ENCODE peak calls at places on chromosome 4, in eight cellular contexts. M, U, F, P, Z, G, H and T are unnamed samples.

GRCh38 chr4:118745357-118745756 is 60.2 kb downstream of the METTL14 start:
- DNase-seq in M (no peak), U (no peak), F (no peak), P (no peak), Z (no peak), G (no peak), H (no peak), T (no peak)

GRCh38 chr4:78137538-78137937 is 80.4 kb downstream of the FRAS1 start:
- DNase-seq in M (no peak), U (no peak), F (no peak), P (no peak), Z (no peak), G (no peak), H (no peak), T (no peak)

GRCh38 chr4:141387299-141387698 is 166.6 kb downstream of the ZNF330 start:
- DNase-seq in M (no peak), U (no peak), F (no peak), P (no peak), Z (no peak), G (no peak), H (no peak), T (no peak)

GRCh38 chr4:7132730-7133582 is 59.4 kb upstream of the SORCS2 start:
- DNase-seq in M (no peak), U (no peak), F (no peak), P (no peak), Z (peak), G (no peak), H (no peak), T (no peak)

GRCh38 chr4:38266616-38267015 is 306.4 kb downstream of the PTTG2 start:
- DNase-seq in M (peak), U (no peak), F (no peak), P (peak), Z (no peak), G (no peak), H (no peak), T (no peak)

GRCh38 chr4:108651068-108651794 is 832 bp downstream of the OSTC start:
- DNase-seq in M (no peak), U (peak), F (peak), P (peak), Z (peak), G (no peak), H (no peak), T (peak)

GRCh38 chr4:5079581-5079980 is 28.3 kb downstream of the STK32B start:
- DNase-seq in M (no peak), U (peak), F (no peak), P (no peak), Z (no peak), G (no peak), H (no peak), T (no peak)

GRCh38 chr4:26003072-26003471 is 89.1 kb downstream of the SMIM20 start:
- DNase-seq in M (no peak), U (no peak), F (no peak), P (no peak), Z (no peak), G (no peak), H (no peak), T (no peak)

GRCh38 chr4:70863099-70863790 is 23.6 kb upstream of the GRSF1 start:
- DNase-seq in M (no peak), U (no peak), F (peak), P (peak), Z (no peak), G (no peak), H (no peak), T (no peak)

GRCh38 chr4:147011386-147011785 is 65.7 kb upstream of the TTC29 start:
- DNase-seq in M (no peak), U (no peak), F (no peak), P (no peak), Z (no peak), G (no peak), H (no peak), T (no peak)

GRCh38 chr4:184384056-184384809 is 90.1 kb downstream of the IRF2 start:
- DNase-seq in M (peak), U (peak), F (peak), P (peak), Z (peak), G (no peak), H (no peak), T (no peak)

GRCh38 chr4:54959656-54960055 is 165.7 kb downstream of the KDR start:
- DNase-seq in M (no peak), U (peak), F (no peak), P (no peak), Z (peak), G (no peak), H (no peak), T (peak)
- H3K4me3 ChIP-seq in M (no peak), U (no peak), F (no peak), P (no peak), Z (no peak), G (no peak), H (no peak), T (no peak)

DNA sequence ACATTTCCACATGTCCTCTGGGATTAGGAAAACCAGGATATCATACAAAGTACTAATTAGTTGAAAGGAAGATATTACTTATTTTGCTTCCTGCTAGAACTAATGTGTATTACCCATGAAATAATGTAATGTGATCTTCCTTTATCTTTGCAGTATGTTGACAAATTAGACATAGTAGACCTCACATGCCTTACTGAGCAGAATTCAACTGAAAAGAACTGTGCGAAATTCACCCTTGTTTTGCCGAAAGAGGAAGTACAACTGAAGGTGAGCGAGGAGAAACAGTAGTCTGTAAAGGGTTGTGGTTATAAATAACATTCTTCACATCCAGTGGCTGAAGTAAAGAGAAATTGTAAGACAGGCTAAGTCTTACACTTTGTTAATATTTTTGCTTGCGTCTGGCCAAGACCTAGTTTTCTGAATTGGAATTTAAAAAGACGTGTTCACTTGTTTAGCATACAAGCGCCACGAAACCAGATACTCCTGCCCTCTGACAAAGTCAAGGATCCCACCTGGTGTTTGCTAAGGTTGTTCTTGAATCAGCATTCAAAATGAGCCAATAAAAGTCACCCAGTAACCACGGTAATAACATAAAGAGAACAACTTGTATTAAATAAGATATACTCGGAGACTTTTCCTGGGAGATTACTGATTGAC is 16.8 kb downstream of the STAP1 start:
- DNase-seq in M (no peak), U (peak), F (no peak), P (no peak), Z (no peak), G (peak), H (no peak), T (no peak)
- H3K4me3 ChIP-seq in M (no peak), U (peak), F (no peak), P (no peak), Z (no peak), G (peak), H (no peak), T (no peak)

GRCh38 chr4:145909331-145909730 is 29.3 kb downstream of the ZNF827 start:
- DNase-seq in M (peak), U (no peak), F (peak), P (peak), Z (no peak), G (no peak), H (peak), T (no peak)
- H3K4me3 ChIP-seq in M (peak), U (no peak), F (no peak), P (no peak), Z (no peak), G (no peak), H (no peak), T (no peak)

GRCh38 chr4:122749704-122750454 is 17.4 kb downstream of the BBS12 start:
- DNase-seq in M (no peak), U (no peak), F (no peak), P (no peak), Z (no peak), G (no peak), H (no peak), T (no peak)
- H3K4me3 ChIP-seq in M (no peak), U (no peak), F (no peak), P (no peak), Z (no peak), G (no peak), H (no peak), T (no peak)

DNA sequence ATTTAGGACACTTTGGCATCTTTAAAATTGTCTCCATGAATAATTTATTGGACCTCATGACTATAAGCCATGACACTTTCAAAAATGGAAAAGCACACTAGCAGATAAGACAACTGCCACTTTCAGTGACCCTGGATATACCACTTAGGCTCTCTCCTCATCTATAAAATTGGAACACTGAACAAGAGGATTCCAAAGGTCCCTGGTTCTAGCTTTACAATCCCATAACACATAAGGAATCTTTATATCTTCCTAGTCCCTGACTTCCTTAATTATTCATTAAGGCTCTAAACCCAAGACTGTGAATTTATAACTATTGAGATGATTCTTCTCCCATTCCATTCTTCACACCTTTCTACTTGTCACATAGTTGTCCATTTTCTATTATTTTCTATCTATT is 190.2 kb downstream of the SCFD2 start:
- DNase-seq in M (no peak), U (no peak), F (no peak), P (no peak), Z (no peak), G (no peak), H (no peak), T (no peak)
- H3K4me3 ChIP-seq in M (no peak), U (no peak), F (no peak), P (no peak), Z (no peak), G (no peak), H (no peak), T (no peak)

DNA sequence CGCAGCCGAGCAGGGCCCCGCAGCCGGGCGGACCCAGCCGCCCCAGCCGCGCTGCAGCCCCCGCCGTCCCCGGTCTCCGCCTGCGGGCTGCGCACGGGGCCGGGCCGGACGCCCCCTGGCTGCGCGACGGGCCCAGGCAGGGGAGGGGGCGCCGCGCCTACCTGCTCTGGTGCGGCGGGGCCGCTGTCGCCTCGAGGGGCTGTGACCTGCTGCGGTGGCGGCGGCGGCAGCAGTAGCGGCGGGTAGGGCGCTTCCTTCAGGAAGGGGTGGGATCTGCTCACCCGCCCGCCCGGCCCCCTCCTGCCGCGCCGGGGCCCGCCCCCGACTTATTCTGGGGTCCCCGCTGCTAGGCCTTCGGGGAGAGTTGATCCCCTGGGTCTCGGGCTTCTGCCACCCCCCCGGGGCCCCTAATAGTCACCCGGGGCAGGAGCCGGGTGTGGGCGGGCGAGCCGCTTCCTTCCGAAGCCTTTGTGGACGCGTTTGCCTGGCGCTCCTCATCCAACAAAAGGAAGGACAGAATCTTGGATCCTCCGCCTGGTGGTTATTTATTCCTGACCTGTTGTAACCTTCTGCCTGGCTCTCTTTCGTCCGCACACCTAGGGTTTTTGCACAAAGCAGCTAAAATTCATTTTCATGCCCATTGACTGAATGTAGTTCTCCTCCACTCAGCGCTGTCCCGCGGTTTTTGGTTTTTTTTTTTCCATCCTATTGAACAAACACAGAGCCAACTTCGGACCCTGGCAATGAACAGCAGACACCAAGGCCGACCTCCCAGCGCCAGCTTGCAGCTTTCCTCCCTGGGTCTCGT is at the start of gene TMEM150C:
- DNase-seq in M (peak), U (peak), F (peak), P (no peak), Z (peak), G (no peak), H (peak), T (peak)
- H3K4me3 ChIP-seq in M (peak), U (peak), F (peak), P (peak), Z (no peak), G (no peak), H (peak), T (peak)

DNA sequence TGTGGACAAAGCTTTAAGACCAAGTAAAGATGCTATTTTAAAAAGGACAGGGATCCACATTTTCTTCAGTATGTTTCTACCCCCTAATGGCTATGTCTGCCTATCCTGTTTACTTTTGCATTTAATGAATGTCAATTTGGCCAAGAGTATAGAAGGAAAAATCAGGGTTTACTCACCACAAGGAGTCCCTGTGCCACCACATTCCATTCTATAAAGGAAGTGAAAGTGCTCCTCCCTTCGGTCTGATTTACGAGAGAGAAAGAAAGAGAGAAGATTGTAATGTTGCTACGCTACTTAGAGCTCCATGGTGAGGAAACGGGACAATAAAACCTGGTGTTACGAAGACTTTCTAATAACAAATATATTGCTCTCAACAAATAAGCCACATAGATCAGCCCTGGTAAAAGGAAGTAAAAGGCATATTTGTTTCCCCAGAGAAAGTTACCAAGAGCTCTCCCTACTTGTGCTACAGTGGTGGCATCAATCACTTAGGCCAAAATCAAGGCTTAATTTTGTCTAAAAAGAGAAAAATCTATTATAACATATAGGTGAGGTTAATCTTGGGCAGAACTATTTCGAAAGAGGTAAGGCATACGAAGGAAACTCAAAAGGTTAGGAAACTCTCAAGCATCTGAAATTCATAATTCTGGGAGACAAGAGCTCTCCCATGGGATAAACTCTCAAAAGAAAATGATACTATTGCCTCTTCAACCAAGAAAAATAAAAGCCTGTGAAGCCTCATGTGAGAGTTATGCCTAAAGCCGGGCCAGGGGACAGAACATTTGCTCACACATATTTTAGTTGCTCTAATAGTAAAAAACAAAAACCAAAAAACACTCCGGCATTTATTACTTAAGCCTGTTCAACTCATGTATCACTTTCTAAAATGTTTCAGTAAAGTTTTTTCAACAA is 29.5 kb downstream of the TAPT1 start:
- DNase-seq in M (no peak), U (peak), F (peak), P (peak), Z (peak), G (no peak), H (no peak), T (peak)
- H3K4me3 ChIP-seq in M (no peak), U (peak), F (no peak), P (peak), Z (peak), G (no peak), H (no peak), T (no peak)

GRCh38 chr4:74097631-74098550 is 1.1 kb downstream of the CXCL2 start:
- DNase-seq in M (peak), U (peak), F (no peak), P (peak), Z (peak), G (no peak), H (no peak), T (no peak)
- H3K4me3 ChIP-seq in M (peak), U (peak), F (no peak), P (peak), Z (peak), G (no peak), H (no peak), T (peak)

GRCh38 chr4:124596811-124597210 is 115.7 kb downstream of the ANKRD50 start:
- DNase-seq in M (no peak), U (no peak), F (peak), P (no peak), Z (no peak), G (no peak), H (no peak), T (no peak)
- H3K4me3 ChIP-seq in M (no peak), U (no peak), F (no peak), P (no peak), Z (no peak), G (no peak), H (no peak), T (no peak)